ENCODE peak calls at places on chromosomes 5 and 9, in nine cellular contexts. One of them, this sample, is unnamed.
A peak's percentile ranks its signal among the peaks of the same experiment; 100 is the strongest.

GRCh38 chr5:163399923-163400322 is 37.5 kb upstream of the CCNG1 start:
- DNase-seq in brain microvascular endothelial cell: no peak
- DNase-seq in uterus: no peak
- DNase-seq in H7: no peak
- DNase-seq in adipocyte: no peak
- DNase-seq in psoas muscle: no peak
- DNase-seq in Peyer's patch: no peak
- DNase-seq in cardiac muscle cell: no peak
- DNase-seq in GM23338: no peak
- DNase-seq in this sample: no peak

GRCh38 chr9:8855046-8855445 is 1055.5 kb upstream of the DMAC1 start:
- DNase-seq in psoas muscle: no peak
- DNase-seq in GM23338: peak; percentile 47
- DNase-seq in adipocyte: no peak
- DNase-seq in brain microvascular endothelial cell: no peak
- DNase-seq in cardiac muscle cell: peak; percentile 47
- DNase-seq in H7: no peak
- DNase-seq in Peyer's patch: no peak
- DNase-seq in uterus: no peak
- DNase-seq in this sample: no peak

GRCh38 chr9:76451234-76451633 is 7.7 kb upstream of the GCNT1 start:
- DNase-seq in GM23338: no peak
- DNase-seq in cardiac muscle cell: peak; percentile 83
- DNase-seq in Peyer's patch: no peak
- DNase-seq in uterus: no peak
- DNase-seq in brain microvascular endothelial cell: peak; percentile 83
- DNase-seq in psoas muscle: no peak
- DNase-seq in adipocyte: peak; percentile 74
- DNase-seq in H7: no peak
- DNase-seq in this sample: no peak

GRCh38 chr9:105142406-105143092 is 101.9 kb upstream of the SLC44A1 start:
- DNase-seq in psoas muscle: no peak
- DNase-seq in GM23338: no peak
- DNase-seq in cardiac muscle cell: peak; percentile 81
- DNase-seq in adipocyte: no peak
- DNase-seq in brain microvascular endothelial cell: peak; percentile 64
- DNase-seq in H7: no peak
- DNase-seq in uterus: no peak
- DNase-seq in Peyer's patch: no peak
- DNase-seq in this sample: no peak

GRCh38 chr5:43428034-43428712 is 16.0 kb upstream of the CCL28 start:
- DNase-seq in brain microvascular endothelial cell: peak; percentile 6
- DNase-seq in psoas muscle: no peak
- DNase-seq in cardiac muscle cell: no peak
- DNase-seq in Peyer's patch: no peak
- DNase-seq in adipocyte: peak; percentile 42
- DNase-seq in H7: no peak
- DNase-seq in uterus: no peak
- DNase-seq in GM23338: no peak
- DNase-seq in this sample: no peak

GRCh38 chr5:178466342-178466741 is 123.9 kb downstream of the COL23A1 start:
- DNase-seq in brain microvascular endothelial cell: no peak
- DNase-seq in cardiac muscle cell: no peak
- DNase-seq in Peyer's patch: no peak
- DNase-seq in psoas muscle: no peak
- DNase-seq in H7: peak; percentile 39
- DNase-seq in GM23338: no peak
- DNase-seq in uterus: no peak
- DNase-seq in adipocyte: no peak
- DNase-seq in this sample: no peak

GRCh38 chr5:12272389-12272788 is 368.1 kb upstream of the CTNND2 start:
- DNase-seq in brain microvascular endothelial cell: no peak
- DNase-seq in adipocyte: no peak
- DNase-seq in uterus: no peak
- DNase-seq in H7: peak; percentile 17
- DNase-seq in cardiac muscle cell: no peak
- DNase-seq in Peyer's patch: no peak
- DNase-seq in GM23338: peak; percentile 85
- DNase-seq in psoas muscle: no peak
- DNase-seq in this sample: no peak

GRCh38 chr5:178398856-178399722 is 166.5 kb upstream of the PHYKPL start:
- DNase-seq in GM23338: no peak
- DNase-seq in adipocyte: no peak
- DNase-seq in brain microvascular endothelial cell: no peak
- DNase-seq in uterus: no peak
- DNase-seq in H7: peak; percentile 73
- DNase-seq in cardiac muscle cell: no peak
- DNase-seq in psoas muscle: no peak
- DNase-seq in Peyer's patch: no peak
- DNase-seq in this sample: no peak

GRCh38 chr9:135065151-135065550 is 22.3 kb upstream of the OLFM1 start:
- DNase-seq in cardiac muscle cell: no peak
- DNase-seq in GM23338: no peak
- DNase-seq in H7: no peak
- DNase-seq in adipocyte: no peak
- DNase-seq in psoas muscle: no peak
- DNase-seq in Peyer's patch: no peak
- DNase-seq in brain microvascular endothelial cell: no peak
- DNase-seq in uterus: no peak
- DNase-seq in this sample: no peak

GRCh38 chr9:3746296-3747275 is 220.8 kb upstream of the RFX3 start:
- DNase-seq in Peyer's patch: no peak
- DNase-seq in brain microvascular endothelial cell: peak; percentile 46
- DNase-seq in psoas muscle: no peak
- DNase-seq in adipocyte: peak; percentile 74
- DNase-seq in GM23338: no peak
- DNase-seq in cardiac muscle cell: peak; percentile 74
- DNase-seq in H7: no peak
- DNase-seq in uterus: no peak
- DNase-seq in this sample: peak; percentile 27

GRCh38 chr9:21110708-21111576 is 30.7 kb downstream of the IFNW1 start:
- DNase-seq in psoas muscle: no peak
- DNase-seq in Peyer's patch: no peak
- DNase-seq in H7: peak; percentile 40
- DNase-seq in uterus: no peak
- DNase-seq in GM23338: peak; percentile 88
- DNase-seq in adipocyte: peak; percentile 90
- DNase-seq in cardiac muscle cell: peak; percentile 86
- DNase-seq in brain microvascular endothelial cell: peak; percentile 59
- DNase-seq in this sample: no peak

GRCh38 chr9:35756743-35757526 is 2.9 kb upstream of the MSMP start:
- DNase-seq in Peyer's patch: peak; percentile 78
- DNase-seq in psoas muscle: peak; percentile 75
- DNase-seq in uterus: peak; percentile 73
- DNase-seq in GM23338: peak; percentile 85
- DNase-seq in H7: peak; percentile 86
- DNase-seq in cardiac muscle cell: peak; percentile 17
- DNase-seq in brain microvascular endothelial cell: no peak
- DNase-seq in adipocyte: peak; percentile 27
- DNase-seq in this sample: no peak

GRCh38 chr9:8292657-8293056 is 493.1 kb upstream of the DMAC1 start:
- DNase-seq in uterus: no peak
- DNase-seq in adipocyte: no peak
- DNase-seq in brain microvascular endothelial cell: no peak
- DNase-seq in psoas muscle: no peak
- DNase-seq in H7: no peak
- DNase-seq in GM23338: no peak
- DNase-seq in Peyer's patch: no peak
- DNase-seq in cardiac muscle cell: no peak
- DNase-seq in this sample: no peak

GRCh38 chr5:180689071-180689694 is 39.8 kb upstream of the FLT4 start:
- DNase-seq in Peyer's patch: peak; percentile 27
- DNase-seq in psoas muscle: no peak
- DNase-seq in H7: no peak
- DNase-seq in brain microvascular endothelial cell: no peak
- DNase-seq in uterus: no peak
- DNase-seq in GM23338: no peak
- DNase-seq in adipocyte: no peak
- DNase-seq in cardiac muscle cell: no peak
- DNase-seq in this sample: no peak

GRCh38 chr9:71762900-71763653 is 5.2 kb downstream of the CEMIP2 start:
- DNase-seq in cardiac muscle cell: peak; percentile 50
- DNase-seq in uterus: no peak
- DNase-seq in Peyer's patch: no peak
- DNase-seq in H7: no peak
- DNase-seq in GM23338: no peak
- DNase-seq in brain microvascular endothelial cell: peak; percentile 42
- DNase-seq in psoas muscle: no peak
- DNase-seq in adipocyte: peak; percentile 70
- DNase-seq in this sample: no peak

GRCh38 chr5:6545770-6546690 is 86.8 kb downstream of the NSUN2 start:
- DNase-seq in uterus: no peak
- DNase-seq in psoas muscle: no peak
- DNase-seq in H7: no peak
- DNase-seq in Peyer's patch: no peak
- DNase-seq in GM23338: no peak
- DNase-seq in cardiac muscle cell: no peak
- DNase-seq in brain microvascular endothelial cell: no peak
- DNase-seq in adipocyte: no peak
- DNase-seq in this sample: no peak

GRCh38 chr9:7963026-7963425 is 163.4 kb upstream of the DMAC1 start:
- DNase-seq in psoas muscle: no peak
- DNase-seq in uterus: no peak
- DNase-seq in GM23338: no peak
- DNase-seq in adipocyte: no peak
- DNase-seq in Peyer's patch: no peak
- DNase-seq in brain microvascular endothelial cell: no peak
- DNase-seq in cardiac muscle cell: no peak
- DNase-seq in H7: no peak
- DNase-seq in this sample: no peak

GRCh38 chr5:88109806-88110205 is 158.8 kb downstream of the TMEM161B start:
- DNase-seq in H7: no peak
- DNase-seq in brain microvascular endothelial cell: no peak
- DNase-seq in adipocyte: no peak
- DNase-seq in uterus: no peak
- DNase-seq in cardiac muscle cell: no peak
- DNase-seq in GM23338: no peak
- DNase-seq in psoas muscle: no peak
- DNase-seq in Peyer's patch: no peak
- DNase-seq in this sample: no peak

GRCh38 chr9:126515873-126516505 is 97.7 kb upstream of the LMX1B start:
- DNase-seq in psoas muscle: no peak
- DNase-seq in H7: peak; percentile 62
- DNase-seq in adipocyte: no peak
- DNase-seq in cardiac muscle cell: no peak
- DNase-seq in brain microvascular endothelial cell: no peak
- DNase-seq in Peyer's patch: no peak
- DNase-seq in GM23338: no peak
- DNase-seq in uterus: no peak
- DNase-seq in this sample: no peak
- H3K27me3 ChIP-seq in psoas muscle: peaks cover 25% of the 10 kb centered on the region
- H3K27me3 ChIP-seq in H7: peaks cover 6% of the 10 kb centered on the region
- H3K27me3 ChIP-seq in adipocyte: peaks cover 53% of the 10 kb centered on the region
- H3K27me3 ChIP-seq in cardiac muscle cell: peaks cover 23% of the 10 kb centered on the region
- H3K27me3 ChIP-seq in brain microvascular endothelial cell: peaks cover 43% of the 10 kb centered on the region
- H3K27me3 ChIP-seq in Peyer's patch: peaks cover 25% of the 10 kb centered on the region
- H3K27me3 ChIP-seq in GM23338: peaks cover 10% of the 10 kb centered on the region
- H3K27me3 ChIP-seq in uterus: no peaks in the 10 kb centered on the region
- H3K27me3 ChIP-seq in this sample: peaks cover 84% of the 10 kb centered on the region

GRCh38 chr5:61732796-61733195 is 400.7 kb downstream of the ZSWIM6 start:
- DNase-seq in H7: peak; percentile 10
- DNase-seq in cardiac muscle cell: no peak
- DNase-seq in psoas muscle: no peak
- DNase-seq in Peyer's patch: no peak
- DNase-seq in GM23338: peak; percentile 27
- DNase-seq in brain microvascular endothelial cell: no peak
- DNase-seq in uterus: no peak
- DNase-seq in adipocyte: no peak
- DNase-seq in this sample: no peak

GRCh38 chr5:61734001-61734400 is 401.9 kb downstream of the ZSWIM6 start:
- DNase-seq in cardiac muscle cell: no peak
- DNase-seq in uterus: no peak
- DNase-seq in brain microvascular endothelial cell: no peak
- DNase-seq in psoas muscle: no peak
- DNase-seq in Peyer's patch: no peak
- DNase-seq in GM23338: no peak
- DNase-seq in H7: no peak
- DNase-seq in adipocyte: no peak
- DNase-seq in this sample: no peak

GRCh38 chr5:61732376-61732775 is 400.3 kb downstream of the ZSWIM6 start:
- DNase-seq in uterus: no peak
- DNase-seq in H7: peak; percentile 26
- DNase-seq in brain microvascular endothelial cell: no peak
- DNase-seq in cardiac muscle cell: peak; percentile 19
- DNase-seq in adipocyte: no peak
- DNase-seq in psoas muscle: no peak
- DNase-seq in GM23338: peak; percentile 53
- DNase-seq in Peyer's patch: no peak
- DNase-seq in this sample: no peak

GRCh38 chr5:61731267-61731945 is 399.3 kb downstream of the ZSWIM6 start:
- DNase-seq in cardiac muscle cell: no peak
- DNase-seq in psoas muscle: no peak
- DNase-seq in GM23338: no peak
- DNase-seq in uterus: no peak
- DNase-seq in adipocyte: no peak
- DNase-seq in Peyer's patch: no peak
- DNase-seq in brain microvascular endothelial cell: no peak
- DNase-seq in H7: no peak
- DNase-seq in this sample: no peak

GRCh38 chr5:61731946-61732314 is 399.9 kb downstream of the ZSWIM6 start:
- DNase-seq in H7: peak; percentile 14
- DNase-seq in GM23338: no peak
- DNase-seq in Peyer's patch: no peak
- DNase-seq in adipocyte: no peak
- DNase-seq in brain microvascular endothelial cell: no peak
- DNase-seq in uterus: no peak
- DNase-seq in psoas muscle: no peak
- DNase-seq in cardiac muscle cell: no peak
- DNase-seq in this sample: no peak
- H3K27me3 ChIP-seq in H7: no peaks in the 10 kb centered on the region
- H3K27me3 ChIP-seq in GM23338: no peaks in the 10 kb centered on the region
- H3K27me3 ChIP-seq in Peyer's patch: no peaks in the 10 kb centered on the region
- H3K27me3 ChIP-seq in adipocyte: peaks cover 25% of the 10 kb centered on the region
- H3K27me3 ChIP-seq in brain microvascular endothelial cell: no peaks in the 10 kb centered on the region
- H3K27me3 ChIP-seq in uterus: no peaks in the 10 kb centered on the region
- H3K27me3 ChIP-seq in psoas muscle: peaks cover 6% of the 10 kb centered on the region
- H3K27me3 ChIP-seq in cardiac muscle cell: peaks cover 11% of the 10 kb centered on the region
- H3K27me3 ChIP-seq in this sample: peaks cover 6% of the 10 kb centered on the region

DNA sequence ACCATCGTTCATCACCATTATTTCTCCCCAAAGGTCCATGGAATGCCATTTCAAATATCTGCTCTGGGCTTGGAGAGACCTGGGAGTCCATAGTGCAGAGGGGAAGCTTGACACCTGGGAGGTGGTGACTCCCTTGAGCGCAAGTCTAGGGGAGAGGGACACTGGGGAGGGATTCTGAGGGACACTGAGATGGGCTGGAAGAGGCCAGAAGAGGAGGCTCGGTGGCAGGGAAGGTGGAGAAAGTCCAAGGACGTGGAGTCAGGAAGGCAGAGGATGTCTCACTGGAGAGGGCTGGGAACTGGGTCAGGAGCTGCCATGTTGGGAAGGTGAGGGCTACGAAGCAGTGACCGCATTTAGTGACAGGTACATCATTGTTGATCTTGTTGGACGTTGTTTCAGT is 160.3 kb upstream of the MVB12B start:
- DNase-seq in uterus: no peak
- DNase-seq in brain microvascular endothelial cell: no peak
- DNase-seq in H7: no peak
- DNase-seq in cardiac muscle cell: no peak
- DNase-seq in GM23338: no peak
- DNase-seq in psoas muscle: no peak
- DNase-seq in Peyer's patch: no peak
- DNase-seq in adipocyte: no peak
- DNase-seq in this sample: no peak
- H3K27me3 ChIP-seq in uterus: no peaks in the 10 kb centered on the region
- H3K27me3 ChIP-seq in brain microvascular endothelial cell: no peaks in the 10 kb centered on the region
- H3K27me3 ChIP-seq in H7: no peaks in the 10 kb centered on the region
- H3K27me3 ChIP-seq in cardiac muscle cell: no peaks in the 10 kb centered on the region
- H3K27me3 ChIP-seq in GM23338: no peaks in the 10 kb centered on the region
- H3K27me3 ChIP-seq in psoas muscle: peaks cover 6% of the 10 kb centered on the region
- H3K27me3 ChIP-seq in Peyer's patch: no peaks in the 10 kb centered on the region
- H3K27me3 ChIP-seq in adipocyte: peaks cover 33% of the 10 kb centered on the region
- H3K27me3 ChIP-seq in this sample: no peaks in the 10 kb centered on the region

GRCh38 chr5:34486160-34486765 is 169.9 kb upstream of the RAI14 start:
- DNase-seq in brain microvascular endothelial cell: peak; percentile 89
- DNase-seq in Peyer's patch: peak; percentile 49
- DNase-seq in uterus: peak; percentile 87
- DNase-seq in cardiac muscle cell: peak; percentile 90
- DNase-seq in psoas muscle: peak; percentile 69
- DNase-seq in adipocyte: peak; percentile 97
- DNase-seq in GM23338: peak; percentile 98
- DNase-seq in H7: peak; percentile 70
- DNase-seq in this sample: peak; percentile 81
- H3K27me3 ChIP-seq in brain microvascular endothelial cell: no peaks in the 10 kb centered on the region
- H3K27me3 ChIP-seq in Peyer's patch: no peaks in the 10 kb centered on the region
- H3K27me3 ChIP-seq in uterus: no peaks in the 10 kb centered on the region
- H3K27me3 ChIP-seq in cardiac muscle cell: no peaks in the 10 kb centered on the region
- H3K27me3 ChIP-seq in psoas muscle: no peaks in the 10 kb centered on the region
- H3K27me3 ChIP-seq in adipocyte: no peaks in the 10 kb centered on the region
- H3K27me3 ChIP-seq in GM23338: no peaks in the 10 kb centered on the region
- H3K27me3 ChIP-seq in H7: no peaks in the 10 kb centered on the region
- H3K27me3 ChIP-seq in this sample: no peaks in the 10 kb centered on the region